ENCODE peak calls at places on chromosomes 13 and 19, in six cellular contexts. One of them, this sample, is unnamed.

GRCh38 chr13:79385694-79386093 is 20.4 kb downstream of the RBM26 start:
- ATAC-seq in activated naive CD4-positive, alpha-beta T cell treated with anti-CD3 and anti-CD28 coated beads, Interleukin-2, amount 50 U/mL, for 72 hours: peak
- ATAC-seq in activated CD4-positive, alpha-beta T cell treated with anti-CD3 and anti-CD28 coated beads for 36 hours: peak
- ATAC-seq in sciatic nerve: no peak
- ATAC-seq in lower lobe of right lung: peak
- ATAC-seq in natural killer cell: peak
- ATAC-seq in this sample: no peak

GRCh38 chr19:3336680-3337523 is 29.5 kb upstream of the NFIC start:
- ATAC-seq in sciatic nerve: peak
- ATAC-seq in activated naive CD4-positive, alpha-beta T cell treated with anti-CD3 and anti-CD28 coated beads, Interleukin-2, amount 50 U/mL, for 72 hours: no peak
- ATAC-seq in natural killer cell: no peak
- ATAC-seq in lower lobe of right lung: peak
- ATAC-seq in activated CD4-positive, alpha-beta T cell treated with anti-CD3 and anti-CD28 coated beads for 36 hours: no peak
- ATAC-seq in this sample: peak

GRCh38 chr19:47231215-47232054 is 436 bp upstream of the BBC3 start:
- ATAC-seq in sciatic nerve: peak
- ATAC-seq in lower lobe of right lung: peak
- ATAC-seq in activated CD4-positive, alpha-beta T cell treated with anti-CD3 and anti-CD28 coated beads for 36 hours: peak
- ATAC-seq in activated naive CD4-positive, alpha-beta T cell treated with anti-CD3 and anti-CD28 coated beads, Interleukin-2, amount 50 U/mL, for 72 hours: peak
- ATAC-seq in natural killer cell: peak
- ATAC-seq in this sample: peak

GRCh38 chr13:99864627-99864990 is 107.0 kb downstream of the ZIC5 start:
- ATAC-seq in sciatic nerve: no peak
- ATAC-seq in natural killer cell: no peak
- ATAC-seq in activated CD4-positive, alpha-beta T cell treated with anti-CD3 and anti-CD28 coated beads for 36 hours: no peak
- ATAC-seq in lower lobe of right lung: no peak
- ATAC-seq in activated naive CD4-positive, alpha-beta T cell treated with anti-CD3 and anti-CD28 coated beads, Interleukin-2, amount 50 U/mL, for 72 hours: no peak
- ATAC-seq in this sample: no peak

GRCh38 chr13:74825170-74825948 is 656.6 kb downstream of the TBC1D4 start:
- ATAC-seq in activated CD4-positive, alpha-beta T cell treated with anti-CD3 and anti-CD28 coated beads for 36 hours: no peak
- ATAC-seq in activated naive CD4-positive, alpha-beta T cell treated with anti-CD3 and anti-CD28 coated beads, Interleukin-2, amount 50 U/mL, for 72 hours: no peak
- ATAC-seq in lower lobe of right lung: no peak
- ATAC-seq in sciatic nerve: peak
- ATAC-seq in natural killer cell: no peak
- ATAC-seq in this sample: no peak

GRCh38 chr13:26837997-26838396 is 77.4 kb upstream of the GPR12 start:
- ATAC-seq in sciatic nerve: no peak
- ATAC-seq in activated CD4-positive, alpha-beta T cell treated with anti-CD3 and anti-CD28 coated beads for 36 hours: no peak
- ATAC-seq in natural killer cell: no peak
- ATAC-seq in lower lobe of right lung: no peak
- ATAC-seq in activated naive CD4-positive, alpha-beta T cell treated with anti-CD3 and anti-CD28 coated beads, Interleukin-2, amount 50 U/mL, for 72 hours: no peak
- ATAC-seq in this sample: peak

GRCh38 chr13:102038787-102039186 is 363.1 kb downstream of the FGF14 start:
- ATAC-seq in natural killer cell: no peak
- ATAC-seq in activated CD4-positive, alpha-beta T cell treated with anti-CD3 and anti-CD28 coated beads for 36 hours: no peak
- ATAC-seq in sciatic nerve: no peak
- ATAC-seq in activated naive CD4-positive, alpha-beta T cell treated with anti-CD3 and anti-CD28 coated beads, Interleukin-2, amount 50 U/mL, for 72 hours: no peak
- ATAC-seq in lower lobe of right lung: no peak
- ATAC-seq in this sample: no peak

GRCh38 chr19:45467115-45467455 is 711 bp upstream of the FOSB start:
- ATAC-seq in activated CD4-positive, alpha-beta T cell treated with anti-CD3 and anti-CD28 coated beads for 36 hours: no peak
- ATAC-seq in natural killer cell: no peak
- ATAC-seq in sciatic nerve: no peak
- ATAC-seq in activated naive CD4-positive, alpha-beta T cell treated with anti-CD3 and anti-CD28 coated beads, Interleukin-2, amount 50 U/mL, for 72 hours: no peak
- ATAC-seq in lower lobe of right lung: no peak
- ATAC-seq in this sample: no peak

GRCh38 chr19:18488838-18489626 is 32.8 kb downstream of the ELL start:
- ATAC-seq in lower lobe of right lung: peak
- ATAC-seq in activated naive CD4-positive, alpha-beta T cell treated with anti-CD3 and anti-CD28 coated beads, Interleukin-2, amount 50 U/mL, for 72 hours: no peak
- ATAC-seq in natural killer cell: no peak
- ATAC-seq in activated CD4-positive, alpha-beta T cell treated with anti-CD3 and anti-CD28 coated beads for 36 hours: no peak
- ATAC-seq in sciatic nerve: no peak
- ATAC-seq in this sample: no peak

GRCh38 chr19:41934849-41935374 is 6.7 kb upstream of the ERFL start:
- ATAC-seq in sciatic nerve: peak
- ATAC-seq in activated naive CD4-positive, alpha-beta T cell treated with anti-CD3 and anti-CD28 coated beads, Interleukin-2, amount 50 U/mL, for 72 hours: peak
- ATAC-seq in natural killer cell: peak
- ATAC-seq in lower lobe of right lung: peak
- ATAC-seq in activated CD4-positive, alpha-beta T cell treated with anti-CD3 and anti-CD28 coated beads for 36 hours: peak
- ATAC-seq in this sample: peak

GRCh38 chr13:99528547-99528946 is 27.3 kb downstream of the TM9SF2 start:
- ATAC-seq in lower lobe of right lung: no peak
- ATAC-seq in sciatic nerve: no peak
- ATAC-seq in activated CD4-positive, alpha-beta T cell treated with anti-CD3 and anti-CD28 coated beads for 36 hours: no peak
- ATAC-seq in activated naive CD4-positive, alpha-beta T cell treated with anti-CD3 and anti-CD28 coated beads, Interleukin-2, amount 50 U/mL, for 72 hours: peak
- ATAC-seq in natural killer cell: peak
- ATAC-seq in this sample: no peak

GRCh38 chr13:28623782-28624706 is 34.9 kb upstream of the POMP start:
- ATAC-seq in lower lobe of right lung: no peak
- ATAC-seq in activated naive CD4-positive, alpha-beta T cell treated with anti-CD3 and anti-CD28 coated beads, Interleukin-2, amount 50 U/mL, for 72 hours: peak
- ATAC-seq in activated CD4-positive, alpha-beta T cell treated with anti-CD3 and anti-CD28 coated beads for 36 hours: no peak
- ATAC-seq in sciatic nerve: no peak
- ATAC-seq in natural killer cell: no peak
- ATAC-seq in this sample: no peak

GRCh38 chr19:35207391-35207871 is 21.1 kb downstream of the FAM187B start:
- ATAC-seq in activated CD4-positive, alpha-beta T cell treated with anti-CD3 and anti-CD28 coated beads for 36 hours: no peak
- ATAC-seq in natural killer cell: no peak
- ATAC-seq in activated naive CD4-positive, alpha-beta T cell treated with anti-CD3 and anti-CD28 coated beads, Interleukin-2, amount 50 U/mL, for 72 hours: no peak
- ATAC-seq in sciatic nerve: no peak
- ATAC-seq in lower lobe of right lung: no peak
- ATAC-seq in this sample: no peak

GRCh38 chr13:51122868-51123267 is 11.8 kb upstream of the C13orf42 start:
- ATAC-seq in sciatic nerve: no peak
- ATAC-seq in activated CD4-positive, alpha-beta T cell treated with anti-CD3 and anti-CD28 coated beads for 36 hours: peak
- ATAC-seq in lower lobe of right lung: no peak
- ATAC-seq in natural killer cell: no peak
- ATAC-seq in activated naive CD4-positive, alpha-beta T cell treated with anti-CD3 and anti-CD28 coated beads, Interleukin-2, amount 50 U/mL, for 72 hours: peak
- ATAC-seq in this sample: no peak

GRCh38 chr13:111893071-111893606 is 173.8 kb upstream of the SOX1 start:
- ATAC-seq in activated naive CD4-positive, alpha-beta T cell treated with anti-CD3 and anti-CD28 coated beads, Interleukin-2, amount 50 U/mL, for 72 hours: no peak
- ATAC-seq in lower lobe of right lung: no peak
- ATAC-seq in natural killer cell: no peak
- ATAC-seq in activated CD4-positive, alpha-beta T cell treated with anti-CD3 and anti-CD28 coated beads for 36 hours: no peak
- ATAC-seq in sciatic nerve: peak
- ATAC-seq in this sample: no peak

GRCh38 chr13:26977541-26977940 is 194.1 kb downstream of the USP12 start:
- ATAC-seq in lower lobe of right lung: no peak
- ATAC-seq in sciatic nerve: no peak
- ATAC-seq in natural killer cell: no peak
- ATAC-seq in activated CD4-positive, alpha-beta T cell treated with anti-CD3 and anti-CD28 coated beads for 36 hours: no peak
- ATAC-seq in activated naive CD4-positive, alpha-beta T cell treated with anti-CD3 and anti-CD28 coated beads, Interleukin-2, amount 50 U/mL, for 72 hours: no peak
- ATAC-seq in this sample: no peak

GRCh38 chr19:16888629-16889371 is at the start of gene F2RL3:
- ATAC-seq in lower lobe of right lung: peak
- ATAC-seq in activated naive CD4-positive, alpha-beta T cell treated with anti-CD3 and anti-CD28 coated beads, Interleukin-2, amount 50 U/mL, for 72 hours: no peak
- ATAC-seq in natural killer cell: peak
- ATAC-seq in sciatic nerve: peak
- ATAC-seq in activated CD4-positive, alpha-beta T cell treated with anti-CD3 and anti-CD28 coated beads for 36 hours: no peak
- ATAC-seq in this sample: peak

GRCh38 chr13:23899555-23899954 is 2.3 kb upstream of the C1QTNF9B start:
- ATAC-seq in activated naive CD4-positive, alpha-beta T cell treated with anti-CD3 and anti-CD28 coated beads, Interleukin-2, amount 50 U/mL, for 72 hours: peak
- ATAC-seq in natural killer cell: no peak
- ATAC-seq in activated CD4-positive, alpha-beta T cell treated with anti-CD3 and anti-CD28 coated beads for 36 hours: peak
- ATAC-seq in sciatic nerve: peak
- ATAC-seq in lower lobe of right lung: peak
- ATAC-seq in this sample: peak

GRCh38 chr13:94761407-94761806 is 49.1 kb upstream of the SOX21 start:
- ATAC-seq in lower lobe of right lung: no peak
- ATAC-seq in natural killer cell: no peak
- ATAC-seq in activated naive CD4-positive, alpha-beta T cell treated with anti-CD3 and anti-CD28 coated beads, Interleukin-2, amount 50 U/mL, for 72 hours: no peak
- ATAC-seq in activated CD4-positive, alpha-beta T cell treated with anti-CD3 and anti-CD28 coated beads for 36 hours: no peak
- ATAC-seq in sciatic nerve: no peak
- ATAC-seq in this sample: no peak

GRCh38 chr13:45401306-45401705 is 16.9 kb downstream of the SLC25A30 start:
- ATAC-seq in sciatic nerve: no peak
- ATAC-seq in activated CD4-positive, alpha-beta T cell treated with anti-CD3 and anti-CD28 coated beads for 36 hours: no peak
- ATAC-seq in lower lobe of right lung: no peak
- ATAC-seq in activated naive CD4-positive, alpha-beta T cell treated with anti-CD3 and anti-CD28 coated beads, Interleukin-2, amount 50 U/mL, for 72 hours: no peak
- ATAC-seq in natural killer cell: no peak
- ATAC-seq in this sample: no peak

GRCh38 chr13:76677047-76677446 is 209.2 kb downstream of the KCTD12 start:
- ATAC-seq in activated CD4-positive, alpha-beta T cell treated with anti-CD3 and anti-CD28 coated beads for 36 hours: no peak
- ATAC-seq in lower lobe of right lung: peak
- ATAC-seq in natural killer cell: no peak
- ATAC-seq in activated naive CD4-positive, alpha-beta T cell treated with anti-CD3 and anti-CD28 coated beads, Interleukin-2, amount 50 U/mL, for 72 hours: no peak
- ATAC-seq in sciatic nerve: peak
- ATAC-seq in this sample: no peak

GRCh38 chr19:16595097-16595496 is 22.9 kb upstream of the SLC35E1 start:
- ATAC-seq in lower lobe of right lung: no peak
- ATAC-seq in activated CD4-positive, alpha-beta T cell treated with anti-CD3 and anti-CD28 coated beads for 36 hours: no peak
- ATAC-seq in activated naive CD4-positive, alpha-beta T cell treated with anti-CD3 and anti-CD28 coated beads, Interleukin-2, amount 50 U/mL, for 72 hours: no peak
- ATAC-seq in sciatic nerve: no peak
- ATAC-seq in natural killer cell: peak
- ATAC-seq in this sample: no peak